ENCODE peak calls at places on chromosomes 7 and 10, in six cellular contexts. One of them, this sample, is unnamed.

GRCh38 chr7:46173526-46174191 is 252.6 kb upstream of the IGFBP3 start:
- DNase-seq in foreskin fibroblast: no peak
- DNase-seq in fibroblast of mammary gland: no peak
- DNase-seq in left ventricle myocardium inferior: peak
- DNase-seq in IMR-90: no peak
- DNase-seq in cardiac muscle cell: no peak
- DNase-seq in this sample: no peak

GRCh38 chr10:88027570-88027969 is 164.1 kb downstream of the PTEN start:
- DNase-seq in foreskin fibroblast: no peak
- DNase-seq in fibroblast of mammary gland: no peak
- DNase-seq in left ventricle myocardium inferior: no peak
- DNase-seq in IMR-90: no peak
- DNase-seq in cardiac muscle cell: no peak
- DNase-seq in this sample: no peak

GRCh38 chr7:376306-376969 is 86.5 kb downstream of the FOXL3 start:
- DNase-seq in foreskin fibroblast: no peak
- DNase-seq in fibroblast of mammary gland: no peak
- DNase-seq in left ventricle myocardium inferior: peak
- DNase-seq in IMR-90: no peak
- DNase-seq in cardiac muscle cell: no peak
- DNase-seq in this sample: no peak

GRCh38 chr10:69703766-69704191 is 73.7 kb downstream of the FAM241B start:
- DNase-seq in foreskin fibroblast: peak
- DNase-seq in fibroblast of mammary gland: peak
- DNase-seq in left ventricle myocardium inferior: no peak
- DNase-seq in IMR-90: peak
- DNase-seq in cardiac muscle cell: no peak
- DNase-seq in this sample: no peak

GRCh38 chr10:17273403-17273802 is 45.4 kb downstream of the VIM start:
- DNase-seq in foreskin fibroblast: peak
- DNase-seq in fibroblast of mammary gland: peak
- DNase-seq in left ventricle myocardium inferior: no peak
- DNase-seq in IMR-90: peak
- DNase-seq in cardiac muscle cell: no peak
- DNase-seq in this sample: peak

GRCh38 chr10:4280481-4281206 is 495.6 kb upstream of the KLF6 start:
- DNase-seq in foreskin fibroblast: peak
- DNase-seq in fibroblast of mammary gland: peak
- DNase-seq in left ventricle myocardium inferior: no peak
- DNase-seq in IMR-90: peak
- DNase-seq in cardiac muscle cell: no peak
- DNase-seq in this sample: peak

GRCh38 chr10:132050191-132050590 is 15.6 kb upstream of the JAKMIP3 start:
- DNase-seq in foreskin fibroblast: no peak
- DNase-seq in fibroblast of mammary gland: no peak
- DNase-seq in left ventricle myocardium inferior: no peak
- DNase-seq in IMR-90: no peak
- DNase-seq in cardiac muscle cell: no peak
- DNase-seq in this sample: no peak

GRCh38 chr10:127102176-127102575 is 94.2 kb downstream of the INSYN2A start:
- DNase-seq in foreskin fibroblast: no peak
- DNase-seq in fibroblast of mammary gland: no peak
- DNase-seq in left ventricle myocardium inferior: no peak
- DNase-seq in IMR-90: no peak
- DNase-seq in cardiac muscle cell: no peak
- DNase-seq in this sample: no peak

GRCh38 chr7:1542841-1543747 is 12.6 kb downstream of the MAFK start:
- DNase-seq in foreskin fibroblast: no peak
- DNase-seq in fibroblast of mammary gland: no peak
- DNase-seq in left ventricle myocardium inferior: no peak
- DNase-seq in IMR-90: no peak
- DNase-seq in cardiac muscle cell: no peak
- DNase-seq in this sample: no peak

GRCh38 chr10:12351447-12351846 is 2.1 kb downstream of the CAMK1D start:
- DNase-seq in foreskin fibroblast: no peak
- DNase-seq in fibroblast of mammary gland: no peak
- DNase-seq in left ventricle myocardium inferior: no peak
- DNase-seq in IMR-90: no peak
- DNase-seq in cardiac muscle cell: no peak
- DNase-seq in this sample: no peak

GRCh38 chr7:87574630-87575029 is 26.1 kb downstream of the ABCB1 start:
- DNase-seq in foreskin fibroblast: peak
- DNase-seq in fibroblast of mammary gland: peak
- DNase-seq in left ventricle myocardium inferior: no peak
- DNase-seq in IMR-90: peak
- DNase-seq in cardiac muscle cell: no peak
- DNase-seq in this sample: no peak

GRCh38 chr7:69994218-69994617 is 395.9 kb downstream of the AUTS2 start:
- DNase-seq in foreskin fibroblast: no peak
- DNase-seq in fibroblast of mammary gland: no peak
- DNase-seq in left ventricle myocardium inferior: no peak
- DNase-seq in IMR-90: no peak
- DNase-seq in cardiac muscle cell: no peak
- DNase-seq in this sample: no peak

GRCh38 chr10:24706479-24707118 is 17.1 kb downstream of the ARHGAP21 start:
- DNase-seq in foreskin fibroblast: peak
- DNase-seq in fibroblast of mammary gland: peak
- DNase-seq in left ventricle myocardium inferior: no peak
- DNase-seq in IMR-90: peak
- DNase-seq in cardiac muscle cell: peak
- DNase-seq in this sample: peak

GRCh38 chr10:31215052-31215451 is 104.0 kb upstream of the ZEB1 start:
- DNase-seq in foreskin fibroblast: no peak
- DNase-seq in fibroblast of mammary gland: no peak
- DNase-seq in left ventricle myocardium inferior: no peak
- DNase-seq in IMR-90: no peak
- DNase-seq in cardiac muscle cell: no peak
- DNase-seq in this sample: no peak

GRCh38 chr7:39936786-39937185 is 13.3 kb upstream of the CDK13 start:
- DNase-seq in foreskin fibroblast: no peak
- DNase-seq in fibroblast of mammary gland: no peak
- DNase-seq in left ventricle myocardium inferior: no peak
- DNase-seq in IMR-90: no peak
- DNase-seq in cardiac muscle cell: no peak
- DNase-seq in this sample: no peak

GRCh38 chr7:23486002-23486773 is 15.9 kb upstream of the IGF2BP3 start:
- DNase-seq in foreskin fibroblast: no peak
- DNase-seq in fibroblast of mammary gland: no peak
- DNase-seq in left ventricle myocardium inferior: no peak
- DNase-seq in IMR-90: no peak
- DNase-seq in cardiac muscle cell: no peak
- DNase-seq in this sample: no peak

GRCh38 chr7:118803-119376 is 73.5 kb upstream of the FAM20C start:
- DNase-seq in foreskin fibroblast: no peak
- DNase-seq in fibroblast of mammary gland: no peak
- DNase-seq in left ventricle myocardium inferior: peak
- DNase-seq in IMR-90: no peak
- DNase-seq in cardiac muscle cell: no peak
- DNase-seq in this sample: no peak

GRCh38 chr10:79386637-79387465 is 39.6 kb downstream of the PPIF start:
- DNase-seq in foreskin fibroblast: no peak
- DNase-seq in fibroblast of mammary gland: peak
- DNase-seq in left ventricle myocardium inferior: peak
- DNase-seq in IMR-90: no peak
- DNase-seq in cardiac muscle cell: no peak
- DNase-seq in this sample: no peak

GRCh38 chr10:79387466-79387973 is 40.3 kb downstream of the PPIF start:
- DNase-seq in foreskin fibroblast: no peak
- DNase-seq in fibroblast of mammary gland: no peak
- DNase-seq in left ventricle myocardium inferior: peak
- DNase-seq in IMR-90: no peak
- DNase-seq in cardiac muscle cell: no peak
- DNase-seq in this sample: no peak

GRCh38 chr10:79384773-79385391 is 37.6 kb downstream of the PPIF start:
- DNase-seq in foreskin fibroblast: no peak
- DNase-seq in fibroblast of mammary gland: no peak
- DNase-seq in left ventricle myocardium inferior: peak
- DNase-seq in IMR-90: no peak
- DNase-seq in cardiac muscle cell: no peak
- DNase-seq in this sample: no peak

GRCh38 chr10:79385392-79385795 is 38.1 kb downstream of the PPIF start:
- DNase-seq in foreskin fibroblast: no peak
- DNase-seq in fibroblast of mammary gland: no peak
- DNase-seq in left ventricle myocardium inferior: peak
- DNase-seq in IMR-90: no peak
- DNase-seq in cardiac muscle cell: no peak
- DNase-seq in this sample: no peak

DNA sequence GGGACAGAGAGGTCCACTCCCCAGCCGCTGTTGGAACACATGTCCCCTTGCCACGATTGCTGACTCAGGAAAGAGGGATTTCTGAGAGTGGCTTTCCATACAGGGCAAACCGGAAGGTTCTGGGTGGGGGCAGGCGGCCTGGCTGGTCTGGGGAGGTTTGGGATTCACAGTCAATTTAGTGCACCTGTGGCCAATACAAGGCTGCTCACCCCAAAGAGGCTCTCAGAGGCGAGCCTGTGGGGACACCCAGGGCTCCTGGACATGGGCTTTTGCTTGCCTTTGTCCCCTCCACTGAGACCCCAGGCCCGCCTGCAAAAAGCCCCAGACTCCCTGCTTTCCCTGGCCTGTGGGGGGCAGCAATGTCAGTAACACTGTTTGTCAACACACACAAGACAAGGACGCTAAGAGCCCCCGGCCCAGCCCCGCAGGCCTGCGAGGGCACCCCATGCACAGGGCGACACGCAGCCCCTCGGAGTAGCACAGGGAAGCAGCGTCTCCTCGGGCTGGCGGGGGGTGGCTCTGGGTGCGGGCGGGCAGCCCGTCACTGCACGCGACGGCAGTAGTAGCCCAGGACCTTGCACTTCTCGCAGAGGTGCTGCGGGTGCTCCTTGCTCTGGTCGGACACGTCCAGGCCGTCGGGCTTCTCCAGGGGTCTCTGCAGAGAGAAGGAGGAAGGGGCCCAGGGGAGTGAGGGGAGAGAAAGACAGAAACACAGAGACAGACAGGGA is 38.7 kb downstream of the PPIF start:
- DNase-seq in foreskin fibroblast: no peak
- DNase-seq in fibroblast of mammary gland: no peak
- DNase-seq in left ventricle myocardium inferior: peak
- DNase-seq in IMR-90: no peak
- DNase-seq in cardiac muscle cell: no peak
- DNase-seq in this sample: no peak
- TF ChIP-seq CTCF in foreskin fibroblast: no peak
- TF ChIP-seq CTCF in fibroblast of mammary gland: no peak
- TF ChIP-seq CTCF in left ventricle myocardium inferior: no peak
- TF ChIP-seq CTCF in IMR-90: no peak
- TF ChIP-seq CTCF in cardiac muscle cell: no peak
- TF ChIP-seq CTCF in this sample: no peak

GRCh38 chr10:130341325-130341724 is 205.1 kb downstream of the GLRX3 start:
- DNase-seq in foreskin fibroblast: no peak
- DNase-seq in fibroblast of mammary gland: no peak
- DNase-seq in left ventricle myocardium inferior: no peak
- DNase-seq in IMR-90: no peak
- DNase-seq in cardiac muscle cell: peak
- DNase-seq in this sample: no peak
- TF ChIP-seq CTCF in foreskin fibroblast: no peak
- TF ChIP-seq CTCF in fibroblast of mammary gland: no peak
- TF ChIP-seq CTCF in left ventricle myocardium inferior: peak
- TF ChIP-seq CTCF in IMR-90: no peak
- TF ChIP-seq CTCF in cardiac muscle cell: no peak
- TF ChIP-seq CTCF in this sample: no peak

GRCh38 chr10:73248259-73248724 is 1.2 kb upstream of the DNAJC9 start:
- DNase-seq in foreskin fibroblast: no peak
- DNase-seq in fibroblast of mammary gland: peak
- DNase-seq in left ventricle myocardium inferior: no peak
- DNase-seq in IMR-90: no peak
- DNase-seq in cardiac muscle cell: no peak
- DNase-seq in this sample: no peak

GRCh38 chr10:73252445-73253225 is at the start of gene MRPS16:
- DNase-seq in foreskin fibroblast: peak
- DNase-seq in fibroblast of mammary gland: peak
- DNase-seq in left ventricle myocardium inferior: peak
- DNase-seq in IMR-90: peak
- DNase-seq in cardiac muscle cell: peak
- DNase-seq in this sample: peak

GRCh38 chr10:73247509-73248258 is 629 bp upstream of the DNAJC9 start:
- DNase-seq in foreskin fibroblast: no peak
- DNase-seq in fibroblast of mammary gland: peak
- DNase-seq in left ventricle myocardium inferior: no peak
- DNase-seq in IMR-90: peak
- DNase-seq in cardiac muscle cell: no peak
- DNase-seq in this sample: no peak

GRCh38 chr10:73251683-73252444 is 580 bp downstream of the MRPS16 start:
- DNase-seq in foreskin fibroblast: no peak
- DNase-seq in fibroblast of mammary gland: peak
- DNase-seq in left ventricle myocardium inferior: no peak
- DNase-seq in IMR-90: no peak
- DNase-seq in cardiac muscle cell: no peak
- DNase-seq in this sample: no peak

GRCh38 chr10:73253226-73253557 is 748 bp upstream of the MRPS16 start:
- DNase-seq in foreskin fibroblast: no peak
- DNase-seq in fibroblast of mammary gland: no peak
- DNase-seq in left ventricle myocardium inferior: no peak
- DNase-seq in IMR-90: no peak
- DNase-seq in cardiac muscle cell: no peak
- DNase-seq in this sample: no peak
- TF ChIP-seq CTCF in foreskin fibroblast: no peak
- TF ChIP-seq CTCF in fibroblast of mammary gland: no peak
- TF ChIP-seq CTCF in left ventricle myocardium inferior: no peak
- TF ChIP-seq CTCF in IMR-90: peak
- TF ChIP-seq CTCF in cardiac muscle cell: no peak
- TF ChIP-seq CTCF in this sample: no peak

GRCh38 chr7:130719550-130719949 is 14.5 kb downstream of the KLF14 start:
- DNase-seq in foreskin fibroblast: no peak
- DNase-seq in fibroblast of mammary gland: no peak
- DNase-seq in left ventricle myocardium inferior: no peak
- DNase-seq in IMR-90: no peak
- DNase-seq in cardiac muscle cell: no peak
- DNase-seq in this sample: no peak

GRCh38 chr7:130723784-130724183 is 10.2 kb downstream of the KLF14 start:
- DNase-seq in foreskin fibroblast: no peak
- DNase-seq in fibroblast of mammary gland: no peak
- DNase-seq in left ventricle myocardium inferior: no peak
- DNase-seq in IMR-90: no peak
- DNase-seq in cardiac muscle cell: no peak
- DNase-seq in this sample: no peak

DNA sequence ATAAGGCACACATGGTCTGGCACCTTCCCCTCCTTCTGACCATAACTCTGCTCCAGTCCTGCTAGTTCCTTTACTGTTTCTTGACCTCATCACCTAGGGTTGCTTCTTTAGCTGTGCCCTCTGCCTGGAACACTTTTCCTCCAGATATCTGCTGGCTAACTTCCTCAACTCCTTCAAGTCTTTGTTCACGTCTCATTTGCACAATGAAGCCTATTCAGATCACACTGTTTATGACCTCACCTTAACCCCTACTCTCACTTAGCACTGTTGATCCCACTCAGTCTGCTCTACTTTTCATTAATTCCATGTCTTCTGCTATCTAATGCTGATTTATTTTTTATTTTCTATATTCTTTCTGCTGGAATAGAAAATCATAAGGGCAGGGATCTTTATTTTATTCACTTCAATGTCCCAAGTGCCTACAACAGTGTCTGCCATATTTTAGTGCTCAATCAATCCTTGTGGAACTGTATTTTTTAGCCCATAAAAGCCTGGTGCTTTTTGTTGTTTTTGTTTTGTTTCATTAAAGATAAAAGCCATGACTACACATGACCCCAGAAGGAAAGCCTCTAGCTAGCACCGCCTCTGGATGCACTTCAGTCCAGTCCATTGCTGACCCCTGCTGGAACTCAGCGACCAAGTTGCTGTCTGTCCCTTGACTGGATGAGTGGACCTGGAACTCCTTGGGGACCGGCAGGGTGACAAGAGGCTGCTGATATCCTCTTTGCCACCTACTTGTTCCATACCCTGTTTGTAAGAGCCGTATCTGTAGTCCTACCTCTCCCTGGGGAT is 12.3 kb downstream of the KLF14 start:
- DNase-seq in foreskin fibroblast: peak
- DNase-seq in fibroblast of mammary gland: peak
- DNase-seq in left ventricle myocardium inferior: peak
- DNase-seq in IMR-90: peak
- DNase-seq in cardiac muscle cell: peak
- DNase-seq in this sample: peak
- TF ChIP-seq CTCF in foreskin fibroblast: peak
- TF ChIP-seq CTCF in fibroblast of mammary gland: peak
- TF ChIP-seq CTCF in left ventricle myocardium inferior: peak
- TF ChIP-seq CTCF in IMR-90: peak
- TF ChIP-seq CTCF in cardiac muscle cell: peak
- TF ChIP-seq CTCF in this sample: peak